ENCODE peak calls at places on chromosomes 2 and 18, in eight cellular contexts. D is A549, K is left ventricle myocardium inferior, X is body of pancreas, Y is tibial nerve, V is adrenal gland, C is keratinocyte, J is A673. R is an unnamed sample.
A peak's percentile ranks its signal among the peaks of the same experiment; 100 is the strongest.

GRCh38 chr2:152407204-152407721 is 72.3 kb downstream of the FMNL2 start:
- DNase-seq in D (peak; percentile 65), K (peak; percentile 33), X (peak; percentile 34), Y (no peak), V (peak; percentile 64), C (no peak), J (peak; percentile 48), R (no peak)

GRCh38 chr2:231170058-231170457 is 28.4 kb upstream of the ARMC9 start:
- DNase-seq in D (no peak), K (no peak), X (no peak), Y (no peak), V (no peak), C (no peak), J (no peak), R (no peak)

GRCh38 chr18:75276813-75277628 is 66.4 kb downstream of the TSHZ1 start:
- DNase-seq in D (no peak), K (no peak), X (no peak), Y (no peak), V (no peak), C (no peak), J (no peak), R (no peak)

GRCh38 chr2:187509667-187510417 is 44.4 kb downstream of the TFPI start:
- DNase-seq in D (no peak), K (no peak), X (no peak), Y (no peak), V (no peak), C (no peak), J (no peak), R (no peak)

GRCh38 chr2:182432051-182432450 is 5.2 kb upstream of the PDE1A start:
- DNase-seq in D (no peak), K (no peak), X (no peak), Y (no peak), V (no peak), C (no peak), J (no peak), R (no peak)

GRCh38 chr2:74548285-74548918 is 5.3 kb downstream of the LOXL3 start:
- DNase-seq in D (no peak), K (no peak), X (no peak), Y (no peak), V (no peak), C (no peak), J (peak; percentile 29), R (no peak)

GRCh38 chr2:103809946-103810345 is 1044.0 kb upstream of the POU3F3 start:
- DNase-seq in D (no peak), K (no peak), X (no peak), Y (no peak), V (no peak), C (no peak), J (peak; percentile 10), R (no peak)

GRCh38 chr18:49249523-49249922 is 210.9 kb downstream of the DYM start:
- DNase-seq in D (no peak), K (no peak), X (no peak), Y (no peak), V (no peak), C (peak; percentile 58), J (peak; percentile 87), R (no peak)

GRCh38 chr2:10159486-10160160 is 37.1 kb downstream of the RRM2 start:
- DNase-seq in D (no peak), K (no peak), X (no peak), Y (no peak), V (no peak), C (no peak), J (no peak), R (no peak)

GRCh38 chr2:225002656-225003045 is 39.6 kb downstream of the DOCK10 start:
- DNase-seq in D (no peak), K (no peak), X (no peak), Y (no peak), V (no peak), C (no peak), J (no peak), R (no peak)

GRCh38 chr18:5142859-5143258 is 54.2 kb downstream of the AKAIN1 start:
- DNase-seq in D (no peak), K (no peak), X (no peak), Y (no peak), V (no peak), C (no peak), J (no peak), R (no peak)

GRCh38 chr2:14427982-14428567 is 204.4 kb upstream of the LRATD1 start:
- DNase-seq in D (no peak), K (no peak), X (peak; percentile 28), Y (peak; percentile 41), V (peak; percentile 12), C (no peak), J (no peak), R (no peak)

GRCh38 chr2:44063007-44063406 is 67.2 kb upstream of the LRPPRC start:
- DNase-seq in D (no peak), K (no peak), X (peak; percentile 76), Y (no peak), V (no peak), C (no peak), J (no peak), R (no peak)

GRCh38 chr18:57791192-57791591 is 11.9 kb downstream of the ATP8B1 start:
- DNase-seq in D (no peak), K (no peak), X (no peak), Y (no peak), V (no peak), C (no peak), J (no peak), R (no peak)

GRCh38 chr2:48756289-48756688 is 765 bp upstream of the LHCGR start:
- DNase-seq in D (no peak), K (no peak), X (no peak), Y (no peak), V (no peak), C (no peak), J (no peak), R (no peak)

GRCh38 chr2:48755473-48755872 is at the start of gene LHCGR:
- DNase-seq in D (no peak), K (peak; percentile 15), X (peak; percentile 6), Y (no peak), V (no peak), C (no peak), J (no peak), R (no peak)

GRCh38 chr2:48753228-48753627 is 2.3 kb downstream of the LHCGR start:
- DNase-seq in D (no peak), K (no peak), X (no peak), Y (no peak), V (no peak), C (no peak), J (no peak), R (no peak)

GRCh38 chr2:48749820-48750739 is 5.4 kb downstream of the LHCGR start:
- DNase-seq in D (no peak), K (no peak), X (no peak), Y (no peak), V (no peak), C (no peak), J (no peak), R (no peak)

GRCh38 chr2:48754874-48755273 is 650 bp downstream of the LHCGR start:
- DNase-seq in D (no peak), K (peak; percentile 15), X (no peak), Y (no peak), V (no peak), C (no peak), J (no peak), R (no peak)
- H3K4me3 ChIP-seq in D (peak overlapping the region; percentile 28), K (peak overlapping the region; percentile 56), X (no peak overlapping the region), Y (peak overlapping the region; percentile 51), V (no peak overlapping the region), C (no peak overlapping the region), J (no peak overlapping the region), R (no peak overlapping the region)

GRCh38 chr2:15923597-15923996 is 16.8 kb upstream of the MYCN start:
- DNase-seq in D (no peak), K (no peak), X (no peak), Y (no peak), V (no peak), C (no peak), J (no peak), R (no peak)

GRCh38 chr2:15918761-15919356 is 21.5 kb upstream of the MYCN start:
- DNase-seq in D (no peak), K (no peak), X (no peak), Y (no peak), V (no peak), C (no peak), J (no peak), R (no peak)

GRCh38 chr2:15916336-15916735 is 24.0 kb upstream of the MYCN start:
- DNase-seq in D (no peak), K (no peak), X (no peak), Y (no peak), V (no peak), C (no peak), J (no peak), R (no peak)

GRCh38 chr2:15920696-15921095 is 19.7 kb upstream of the MYCN start:
- DNase-seq in D (no peak), K (no peak), X (no peak), Y (no peak), V (no peak), C (no peak), J (no peak), R (no peak)

DNA sequence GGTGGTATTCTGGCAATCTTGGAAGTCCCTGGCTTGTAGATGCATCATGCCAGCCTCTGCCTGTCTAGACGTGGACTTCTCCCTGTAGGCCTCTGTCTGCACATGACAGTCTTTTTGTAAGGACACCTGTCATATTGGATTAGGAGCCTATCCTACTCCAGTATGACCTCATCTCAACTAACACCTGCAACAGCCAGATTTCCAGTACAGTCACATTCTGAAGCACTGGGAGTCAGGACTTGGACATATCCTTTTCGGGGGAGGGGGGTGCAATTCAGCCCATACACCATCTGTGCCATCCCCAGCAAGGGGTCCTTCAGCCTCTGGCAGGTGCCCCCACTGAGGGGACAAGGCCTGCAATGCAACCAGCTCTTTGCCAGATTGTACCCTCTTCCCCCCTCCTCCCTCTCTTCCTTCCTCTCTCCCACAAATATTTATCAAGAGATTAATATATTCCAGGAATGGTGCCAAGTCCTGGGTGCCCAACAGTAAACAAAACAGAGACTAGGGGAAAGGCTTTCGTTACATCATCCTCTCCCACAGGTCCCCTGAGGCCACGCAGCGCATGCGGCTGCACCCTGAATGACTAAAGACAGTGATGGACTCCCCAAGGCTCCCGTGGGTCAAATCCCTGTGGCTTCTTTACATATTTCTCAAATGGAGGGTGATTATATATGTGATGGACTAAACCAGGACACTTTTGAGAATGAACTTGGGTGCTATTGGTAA is 20.5 kb upstream of the MYCN start:
- DNase-seq in D (no peak), K (no peak), X (no peak), Y (no peak), V (no peak), C (no peak), J (peak; percentile 32), R (no peak)
- H3K4me3 ChIP-seq in D (no peak overlapping the region), K (no peak overlapping the region), X (no peak overlapping the region), Y (no peak overlapping the region), V (no peak overlapping the region), C (no peak overlapping the region), J (no peak overlapping the region), R (no peak overlapping the region)

GRCh38 chr18:42287047-42287446 is 332.0 kb downstream of the PIK3C3 start:
- DNase-seq in D (no peak), K (no peak), X (no peak), Y (no peak), V (no peak), C (no peak), J (no peak), R (no peak)
- H3K4me3 ChIP-seq in D (no peak overlapping the region), K (no peak overlapping the region), X (no peak overlapping the region), Y (no peak overlapping the region), V (no peak overlapping the region), C (no peak overlapping the region), J (no peak overlapping the region), R (no peak overlapping the region)

DNA sequence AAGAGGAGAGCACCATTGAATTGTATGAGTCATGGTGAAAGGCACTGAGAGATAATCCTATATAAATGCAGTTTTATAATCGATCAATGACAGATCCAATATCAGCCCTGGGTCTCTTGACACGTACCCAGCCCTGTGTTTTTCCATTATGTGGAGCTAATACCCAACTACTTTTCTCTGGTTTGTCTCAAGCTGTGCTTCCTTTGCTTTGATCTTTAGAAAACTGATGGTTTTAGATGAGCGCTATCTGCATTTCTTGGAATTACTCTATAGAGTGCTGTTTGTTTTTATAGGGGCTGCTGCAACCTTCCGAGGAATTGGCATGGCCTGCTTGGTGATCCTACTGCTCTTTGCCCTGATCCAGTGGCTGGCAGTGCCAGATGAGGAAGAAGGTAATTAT is 45.0 kb downstream of the NEMP2 start:
- DNase-seq in D (no peak), K (no peak), X (no peak), Y (no peak), V (no peak), C (no peak), J (no peak), R (no peak)
- H3K4me3 ChIP-seq in D (no peak overlapping the region), K (no peak overlapping the region), X (no peak overlapping the region), Y (no peak overlapping the region), V (no peak overlapping the region), C (no peak overlapping the region), J (no peak overlapping the region), R (no peak overlapping the region)

R was measured in Panc1.